ENCODE peak calls at places on chromosomes 16 and 17, in four cellular contexts. One of them, this sample, is unnamed.

GRCh38 chr17:30237296-30238002 is 2.0 kb upstream of the SLC6A4 start:
- DNase-seq in H1: no peak
- DNase-seq in fibroblast of lung: no peak
- DNase-seq in lung: no peak
- DNase-seq in this sample: no peak

GRCh38 chr17:62704381-62704971 is 77.0 kb downstream of the MRC2 start:
- DNase-seq in fibroblast of lung: peak
- DNase-seq in H1: no peak
- DNase-seq in lung: peak
- DNase-seq in this sample: no peak

GRCh38 chr16:51545951-51546350 is 394.9 kb upstream of the SALL1 start:
- DNase-seq in fibroblast of lung: no peak
- DNase-seq in lung: no peak
- DNase-seq in H1: no peak
- DNase-seq in this sample: no peak

GRCh38 chr16:20987049-20987448 is 86.5 kb downstream of the LYRM1 start:
- DNase-seq in H1: no peak
- DNase-seq in lung: no peak
- DNase-seq in fibroblast of lung: no peak
- DNase-seq in this sample: no peak

GRCh38 chr16:11796227-11797165 is 562 bp downstream of the ZC3H7A start:
- DNase-seq in fibroblast of lung: peak
- DNase-seq in lung: peak
- DNase-seq in H1: no peak
- DNase-seq in this sample: no peak

GRCh38 chr16:3017806-3018506 is at the start of gene CLDN6:
- DNase-seq in lung: no peak
- DNase-seq in fibroblast of lung: no peak
- DNase-seq in H1: peak
- DNase-seq in this sample: no peak

GRCh38 chr17:48636177-48637018 is 10.2 kb upstream of the HOXB9 start:
- DNase-seq in fibroblast of lung: peak
- DNase-seq in H1: peak
- DNase-seq in lung: peak
- DNase-seq in this sample: no peak

GRCh38 chr16:68790130-68790761 is 53.1 kb upstream of the TANGO6 start:
- DNase-seq in fibroblast of lung: peak
- DNase-seq in lung: peak
- DNase-seq in H1: no peak
- DNase-seq in this sample: peak

GRCh38 chr17:38777641-38778250 is 21.6 kb downstream of the PIP4K2B start:
- DNase-seq in fibroblast of lung: no peak
- DNase-seq in lung: no peak
- DNase-seq in H1: no peak
- DNase-seq in this sample: no peak
- H3K4me3 ChIP-seq in fibroblast of lung: no peak
- H3K4me3 ChIP-seq in lung: no peak
- H3K4me3 ChIP-seq in H1: no peak
- H3K4me3 ChIP-seq in this sample: no peak

DNA sequence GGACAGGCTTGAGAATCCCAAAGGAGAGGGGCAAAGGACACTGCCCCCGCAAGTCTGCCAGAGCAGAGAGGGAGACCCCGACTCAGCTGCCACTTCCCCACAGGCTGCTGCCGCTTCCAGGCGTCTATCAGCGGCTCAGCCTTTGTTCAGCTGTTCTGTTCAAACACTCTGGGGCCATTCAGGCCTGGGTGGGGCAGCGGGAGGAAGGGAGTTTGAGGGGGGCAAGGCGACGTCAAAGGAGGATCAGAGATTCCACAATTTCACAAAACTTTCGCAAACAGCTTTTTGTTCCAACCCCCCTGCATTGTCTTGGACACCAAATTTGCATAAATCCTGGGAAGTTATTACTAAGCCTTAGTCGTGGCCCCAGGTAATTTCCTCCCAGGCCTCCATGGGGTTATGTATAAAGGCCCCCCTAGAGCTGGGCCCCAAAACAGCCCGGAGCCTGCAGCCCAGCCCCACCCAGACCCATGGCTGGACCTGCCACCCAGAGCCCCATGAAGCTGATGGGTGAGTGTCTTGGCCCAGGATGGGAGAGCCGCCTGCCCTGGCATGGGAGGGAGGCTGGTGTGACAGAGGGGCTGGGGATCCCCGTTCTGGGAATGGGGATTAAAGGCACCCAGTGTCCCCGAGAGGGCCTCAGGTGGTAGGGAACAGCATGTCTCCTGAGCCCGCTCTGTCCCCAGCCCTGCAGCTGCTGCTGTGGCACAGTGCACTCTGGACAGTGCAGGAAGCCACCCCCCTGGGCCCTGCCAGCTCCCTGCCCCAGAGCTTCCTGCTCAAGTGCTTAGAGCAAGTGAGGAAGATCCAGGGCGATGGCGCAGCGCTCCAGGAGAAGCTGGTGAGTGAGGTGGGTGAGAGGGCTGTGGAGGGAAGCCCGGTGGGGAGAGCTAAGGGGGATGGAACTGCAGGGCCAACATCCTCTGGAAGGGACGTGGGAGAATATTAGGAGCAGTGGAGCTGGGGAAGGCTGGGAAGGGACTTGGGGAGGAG is at the start of gene CSF3:
- DNase-seq in lung: no peak
- DNase-seq in fibroblast of lung: no peak
- DNase-seq in H1: no peak
- DNase-seq in this sample: no peak
- H3K4me3 ChIP-seq in lung: peak
- H3K4me3 ChIP-seq in fibroblast of lung: no peak
- H3K4me3 ChIP-seq in H1: no peak
- H3K4me3 ChIP-seq in this sample: no peak

DNA sequence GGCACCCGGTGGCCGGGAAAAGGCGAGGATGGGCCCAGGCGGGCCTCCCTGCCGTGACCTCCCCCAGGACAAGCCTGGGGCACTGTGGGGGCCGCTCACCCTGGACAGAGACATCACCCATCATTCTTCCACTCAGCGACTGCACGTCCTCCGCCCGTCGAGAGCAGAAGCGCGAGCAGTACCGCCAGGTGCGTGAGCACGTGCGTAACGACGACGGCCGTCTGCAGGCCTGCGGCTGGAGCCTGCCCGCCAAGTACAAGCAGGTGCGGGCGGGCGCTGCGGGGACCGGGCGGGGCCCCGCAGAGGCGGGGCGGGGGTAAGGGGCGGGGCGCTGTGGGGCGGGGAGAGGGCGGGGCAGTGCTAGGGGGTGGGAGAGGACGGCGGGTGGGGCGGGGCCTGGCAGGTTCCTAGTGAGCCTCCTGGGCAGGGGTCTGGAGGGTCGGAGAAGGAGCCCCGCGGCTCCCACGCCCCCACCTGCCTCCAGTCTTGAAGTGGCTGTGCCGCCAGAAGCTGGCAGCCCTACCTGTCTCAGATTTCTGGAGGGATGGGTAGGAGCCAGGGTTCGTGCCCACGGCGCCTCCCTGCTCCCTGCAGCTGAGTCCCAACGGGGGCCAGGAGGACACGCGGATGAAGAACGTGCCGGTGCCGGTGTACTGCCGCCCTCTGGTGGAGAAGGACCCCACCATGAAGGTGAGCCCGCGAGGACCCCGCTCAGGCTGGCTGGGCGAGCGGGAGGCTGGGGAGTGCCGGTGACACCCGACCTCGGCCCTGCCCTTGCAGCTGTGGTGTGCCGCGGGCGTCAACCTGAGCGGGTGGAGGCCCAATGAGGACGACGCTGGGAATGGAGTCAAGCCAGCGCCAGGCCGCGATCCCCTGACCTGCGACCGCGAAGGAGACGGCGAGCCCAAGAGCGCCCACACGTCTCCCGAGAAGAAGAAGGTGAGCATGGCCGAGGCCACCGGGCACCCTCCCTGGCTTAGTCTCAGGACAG is 7.5 kb downstream of the NME3 start:
- DNase-seq in lung: no peak
- DNase-seq in H1: peak
- DNase-seq in fibroblast of lung: peak
- DNase-seq in this sample: no peak
- H3K4me3 ChIP-seq in lung: no peak
- H3K4me3 ChIP-seq in H1: peak
- H3K4me3 ChIP-seq in fibroblast of lung: no peak
- H3K4me3 ChIP-seq in this sample: no peak

DNA sequence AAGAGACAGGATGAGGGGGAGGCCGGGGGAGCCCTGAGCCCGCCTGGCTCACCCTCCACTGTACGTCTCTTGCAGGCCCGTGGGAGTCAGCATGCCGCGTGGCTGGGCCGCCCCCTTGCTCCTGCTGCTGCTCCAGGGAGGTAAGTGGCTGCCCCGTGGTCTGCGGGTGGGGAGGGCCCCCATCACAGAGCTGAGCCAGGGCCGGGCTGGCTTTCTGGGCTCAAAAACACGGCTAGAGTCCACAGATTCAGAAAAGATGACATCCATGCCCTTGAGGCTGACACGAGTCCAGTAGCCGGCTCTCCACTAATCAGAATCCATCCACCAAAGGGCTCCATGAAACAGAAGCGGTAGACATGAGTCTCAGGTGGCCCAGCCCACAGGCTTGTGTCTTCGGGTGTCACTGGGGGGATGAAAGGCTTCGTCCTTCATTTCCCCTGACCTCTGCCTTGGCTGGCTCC is 28.0 kb downstream of the IL21R start:
- DNase-seq in lung: peak
- DNase-seq in H1: no peak
- DNase-seq in fibroblast of lung: no peak
- DNase-seq in this sample: no peak
- H3K4me3 ChIP-seq in lung: no peak
- H3K4me3 ChIP-seq in H1: no peak
- H3K4me3 ChIP-seq in fibroblast of lung: no peak
- H3K4me3 ChIP-seq in this sample: no peak

GRCh38 chr16:87484487-87485331 is 8.1 kb downstream of the ZCCHC14 start:
- DNase-seq in fibroblast of lung: no peak
- DNase-seq in lung: no peak
- DNase-seq in H1: no peak
- DNase-seq in this sample: no peak

GRCh38 chr16:87486282-87486681 is 6.5 kb downstream of the ZCCHC14 start:
- DNase-seq in H1: no peak
- DNase-seq in fibroblast of lung: no peak
- DNase-seq in lung: no peak
- DNase-seq in this sample: no peak

GRCh38 chr16:87490091-87490798 is 2.6 kb downstream of the ZCCHC14 start:
- DNase-seq in lung: no peak
- DNase-seq in H1: no peak
- DNase-seq in fibroblast of lung: no peak
- DNase-seq in this sample: no peak

GRCh38 chr16:87489434-87490045 is 3.3 kb downstream of the ZCCHC14 start:
- DNase-seq in lung: no peak
- DNase-seq in fibroblast of lung: no peak
- DNase-seq in H1: no peak
- DNase-seq in this sample: no peak

GRCh38 chr16:87487361-87487924 is 5.4 kb downstream of the ZCCHC14 start:
- DNase-seq in H1: peak
- DNase-seq in fibroblast of lung: peak
- DNase-seq in lung: peak
- DNase-seq in this sample: no peak
- H3K4me3 ChIP-seq in H1: peak
- H3K4me3 ChIP-seq in fibroblast of lung: peak
- H3K4me3 ChIP-seq in lung: no peak
- H3K4me3 ChIP-seq in this sample: no peak

DNA sequence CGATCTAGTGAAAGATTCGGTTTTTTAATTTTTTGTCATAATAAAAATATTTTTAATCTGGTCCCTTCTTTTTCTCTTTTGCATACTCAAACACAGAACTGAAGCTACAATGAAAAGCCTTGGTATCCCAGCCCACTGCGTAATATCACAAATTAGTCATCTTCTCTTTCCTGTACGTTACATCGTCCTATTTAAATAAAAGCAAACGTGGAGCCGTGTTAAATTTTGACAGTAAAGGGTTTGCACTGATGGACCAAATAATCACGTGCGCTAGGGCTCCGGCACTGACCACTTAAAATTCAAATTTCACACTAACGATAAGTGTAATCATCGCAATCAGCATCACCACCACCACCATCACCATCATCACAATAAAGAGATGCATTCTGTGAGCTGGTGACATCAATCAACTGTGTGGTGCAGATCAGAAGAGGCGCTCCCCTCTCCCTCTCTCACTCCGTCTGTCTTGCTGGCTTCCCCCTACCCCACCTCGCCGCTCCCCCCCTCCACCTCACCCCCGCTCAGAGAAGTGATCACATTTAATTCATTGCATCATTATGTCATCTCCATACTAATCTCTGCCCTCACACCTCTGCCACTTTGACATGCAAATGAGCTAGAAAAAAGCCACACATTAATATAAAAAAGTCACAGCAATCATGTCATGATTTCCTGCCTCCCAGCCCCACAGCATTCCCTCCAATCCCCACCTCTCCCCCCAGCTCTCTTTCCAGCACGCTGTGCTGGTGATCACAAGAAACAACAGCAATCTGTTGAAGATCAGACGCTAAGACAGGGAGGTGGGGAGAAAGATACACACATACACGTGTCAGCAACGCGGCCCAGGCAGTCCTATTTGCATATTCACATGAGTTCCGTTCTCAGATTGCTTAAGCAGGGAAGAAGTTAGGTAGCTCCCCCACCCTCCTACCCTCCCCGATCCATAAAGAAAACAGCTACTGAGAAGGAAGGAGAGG is 405.8 kb upstream of the PSMD7 start:
- DNase-seq in lung: no peak
- DNase-seq in fibroblast of lung: peak
- DNase-seq in H1: peak
- DNase-seq in this sample: no peak
- H3K4me3 ChIP-seq in lung: no peak
- H3K4me3 ChIP-seq in fibroblast of lung: peak
- H3K4me3 ChIP-seq in H1: peak
- H3K4me3 ChIP-seq in this sample: no peak

GRCh38 chr17:28724500-28725165 is 1.4 kb downstream of the TLCD1 start:
- DNase-seq in fibroblast of lung: no peak
- DNase-seq in lung: no peak
- DNase-seq in H1: no peak
- DNase-seq in this sample: no peak
- H3K4me3 ChIP-seq in fibroblast of lung: peak
- H3K4me3 ChIP-seq in lung: no peak
- H3K4me3 ChIP-seq in H1: peak
- H3K4me3 ChIP-seq in this sample: peak

GRCh38 chr17:77528516-77529327 is 388.0 kb downstream of the SEC14L1 start:
- DNase-seq in fibroblast of lung: no peak
- DNase-seq in H1: no peak
- DNase-seq in lung: no peak
- DNase-seq in this sample: no peak
- H3K4me3 ChIP-seq in fibroblast of lung: peak
- H3K4me3 ChIP-seq in H1: peak
- H3K4me3 ChIP-seq in lung: no peak
- H3K4me3 ChIP-seq in this sample: peak

This sample was measured in skeletal muscle cell.